ENCODE peak calls at places on chromosomes 3 and 15, in four cellular contexts. W, R, Z and K are unnamed samples.

GRCh38 chr3:8733332-8734094 is at the start of gene CAV3:
- DNase-seq in W (no peak), R (peak), Z (no peak), K (no peak)

GRCh38 chr15:92118162-92118935 is 264.8 kb downstream of the SLCO3A1 start:
- DNase-seq in W (no peak), R (no peak), Z (no peak), K (no peak)

GRCh38 chr3:108006077-108006675 is 84.7 kb downstream of the CD47 start:
- DNase-seq in W (no peak), R (peak), Z (no peak), K (no peak)

GRCh38 chr3:126911162-126912026 is 71.5 kb upstream of the PLXNA1 start:
- DNase-seq in W (peak), R (peak), Z (no peak), K (no peak)

GRCh38 chr3:156675744-156676466 is 1.5 kb downstream of the TIPARP start:
- DNase-seq in W (peak), R (peak), Z (no peak), K (peak)

GRCh38 chr15:49134683-49135341 is 20.6 kb downstream of the COPS2 start:
- DNase-seq in W (no peak), R (no peak), Z (no peak), K (no peak)

GRCh38 chr3:146308682-146309081 is 57.8 kb upstream of the PLSCR4 start:
- DNase-seq in W (no peak), R (no peak), Z (no peak), K (no peak)

GRCh38 chr15:67076147-67076843 is 10.9 kb downstream of the SMAD3 start:
- DNase-seq in W (no peak), R (no peak), Z (no peak), K (no peak)

GRCh38 chr3:171282041-171282440 is 178.2 kb downstream of the TNIK start:
- DNase-seq in W (no peak), R (no peak), Z (no peak), K (no peak)

GRCh38 chr15:98043160-98044059 is 82.9 kb downstream of the ARRDC4 start:
- DNase-seq in W (no peak), R (no peak), Z (no peak), K (no peak)

GRCh38 chr3:130760922-130761321 is 14.3 kb upstream of the PIK3R4 start:
- DNase-seq in W (no peak), R (no peak), Z (no peak), K (no peak)

GRCh38 chr3:79314962-79315361 is 452.8 kb downstream of the ROBO1 start:
- DNase-seq in W (no peak), R (no peak), Z (no peak), K (no peak)

GRCh38 chr3:16883726-16884083 is 1.1 kb upstream of the PLCL2 start:
- DNase-seq in W (no peak), R (no peak), Z (no peak), K (no peak)

DNA sequence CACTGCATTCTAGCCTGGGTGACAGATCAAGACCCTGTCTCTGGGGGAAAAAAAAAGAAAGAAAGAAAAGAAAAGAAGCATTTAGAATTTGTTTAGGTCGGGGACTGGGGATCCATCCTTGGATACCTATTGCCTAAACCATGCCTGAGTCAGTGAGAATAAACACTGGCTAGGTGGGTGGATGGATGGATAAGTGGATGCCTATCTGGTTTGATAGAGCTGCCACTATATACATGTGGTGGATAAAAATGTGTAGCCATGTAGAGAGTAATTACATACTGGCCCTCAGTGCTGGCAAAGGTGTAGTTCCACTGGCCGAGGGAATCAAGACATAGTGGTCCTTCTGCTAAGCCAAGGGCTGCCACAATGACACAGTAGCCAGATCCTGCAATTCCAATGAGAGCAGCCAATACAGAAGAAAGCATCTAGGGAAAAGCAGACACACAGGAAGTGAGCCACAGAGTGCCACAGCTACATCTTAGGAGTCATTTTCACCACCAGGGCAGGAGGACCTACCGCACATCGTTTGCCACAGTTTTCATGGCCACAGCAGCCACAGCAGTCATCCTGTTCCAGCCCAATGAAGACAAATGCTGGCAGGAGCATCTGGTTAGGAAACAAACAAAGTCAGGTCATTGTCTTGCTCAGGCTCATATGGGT is 2.2 kb downstream of the TM4SF1 start:
- DNase-seq in W (no peak), R (no peak), Z (no peak), K (no peak)
- TF ChIP-seq CTCF in W (no peak), R (no peak), Z (no peak), K (no peak)

DNA sequence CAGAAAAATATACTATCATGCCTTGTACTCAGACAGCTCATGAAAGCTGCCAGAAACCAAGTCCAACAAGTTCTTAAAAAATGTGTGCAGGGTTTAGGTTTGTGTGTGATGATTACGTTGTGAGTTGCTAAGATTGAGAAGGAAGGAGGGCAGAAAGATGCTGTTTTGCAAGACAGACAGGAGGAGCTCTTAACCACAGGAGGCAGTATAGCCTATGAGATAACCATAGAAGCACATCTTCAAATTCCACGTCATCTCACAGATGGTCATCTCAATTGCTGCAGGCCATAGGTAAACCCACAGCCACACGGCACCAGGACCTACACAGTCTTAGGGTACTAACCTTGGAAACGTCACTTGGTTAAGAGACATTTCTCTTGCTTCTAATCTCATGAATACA is 192.0 kb downstream of the STT3B start:
- DNase-seq in W (no peak), R (no peak), Z (no peak), K (no peak)
- TF ChIP-seq CTCF in W (peak), R (no peak), Z (peak), K (peak)

GRCh38 chr3:5426094-5426883 is 238.8 kb downstream of the EDEM1 start:
- DNase-seq in W (peak), R (peak), Z (peak), K (peak)

GRCh38 chr3:5427938-5428337 is 240.4 kb downstream of the EDEM1 start:
- DNase-seq in W (no peak), R (no peak), Z (no peak), K (no peak)

GRCh38 chr3:5425371-5425770 is 237.9 kb downstream of the EDEM1 start:
- DNase-seq in W (no peak), R (no peak), Z (no peak), K (no peak)

GRCh38 chr3:5428607-5429516 is 241.4 kb downstream of the EDEM1 start:
- DNase-seq in W (no peak), R (no peak), Z (no peak), K (no peak)

DNA sequence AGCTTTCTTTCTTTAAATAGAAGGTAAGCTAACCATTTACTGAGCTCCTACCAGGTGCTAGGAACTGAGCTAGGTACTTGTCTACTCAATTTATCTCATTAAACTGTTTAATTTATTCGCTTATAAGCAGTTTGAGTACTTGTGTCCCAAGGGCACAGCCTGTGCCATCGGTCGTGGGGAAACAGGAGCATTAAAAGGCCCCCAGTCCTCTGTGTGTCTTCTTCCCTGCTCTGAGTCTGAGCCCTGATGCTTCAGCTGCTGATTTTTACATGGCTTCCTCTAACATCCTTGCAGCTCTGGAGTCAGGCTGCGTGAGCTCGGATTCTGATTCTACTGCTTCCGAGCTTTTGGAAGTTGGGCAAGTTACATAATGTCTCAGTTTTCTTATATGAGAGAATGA is 239.5 kb downstream of the EDEM1 start:
- DNase-seq in W (no peak), R (no peak), Z (no peak), K (no peak)
- TF ChIP-seq CTCF in W (no peak), R (no peak), Z (no peak), K (no peak)

GRCh38 chr3:61564405-61565059 is 3.2 kb downstream of the PTPRG start:
- DNase-seq in W (no peak), R (peak), Z (peak), K (peak)
- TF ChIP-seq CTCF in W (peak), R (peak), Z (peak), K (peak)

GRCh38 chr15:58761010-58761388 is 10.1 kb upstream of the MINDY2 start:
- DNase-seq in W (no peak), R (no peak), Z (no peak), K (no peak)

GRCh38 chr15:58760385-58761009 is 10.6 kb upstream of the MINDY2 start:
- DNase-seq in W (no peak), R (no peak), Z (no peak), K (no peak)

GRCh38 chr15:58755956-58756355 is 6.4 kb upstream of the ADAM10 start:
- DNase-seq in W (no peak), R (no peak), Z (no peak), K (no peak)

GRCh38 chr15:58755350-58755749 is 5.8 kb upstream of the ADAM10 start:
- DNase-seq in W (no peak), R (no peak), Z (no peak), K (no peak)

GRCh38 chr15:58758141-58758540 is 8.6 kb upstream of the ADAM10 start:
- DNase-seq in W (no peak), R (no peak), Z (no peak), K (no peak)
- TF ChIP-seq CTCF in W (peak), R (peak), Z (no peak), K (no peak)

GRCh38 chr3:38251197-38251596 is 14.4 kb upstream of the SLC22A13 start:
- DNase-seq in W (no peak), R (no peak), Z (no peak), K (no peak)
- TF ChIP-seq CTCF in W (no peak), R (no peak), Z (no peak), K (no peak)

GRCh38 chr15:45668386-45668785 is 33.6 kb downstream of the SQOR start:
- DNase-seq in W (no peak), R (no peak), Z (no peak), K (no peak)
- TF ChIP-seq CTCF in W (no peak), R (no peak), Z (no peak), K (no peak)

GRCh38 chr15:88258021-88258641 is 1.6 kb upstream of the NTRK3 start:
- DNase-seq in W (no peak), R (peak), Z (no peak), K (no peak)
- TF ChIP-seq CTCF in W (no peak), R (no peak), Z (peak), K (peak)